ENCODE peak calls at places on chromosomes 16 and 17, in four cellular contexts. M is adrenal gland; P is CD4-positive, alpha-beta T cell; E is left ventricle myocardium inferior. Q is an unnamed sample.

GRCh38 chr16:4087990-4088577 is 28.2 kb downstream of the ADCY9 start:
- DNase-seq in M (no peak), P (no peak), E (no peak), Q (no peak)

GRCh38 chr16:4260360-4260759 is 12.5 kb downstream of the TFAP4 start:
- DNase-seq in M (no peak), P (no peak), E (no peak), Q (peak)

GRCh38 chr16:11350531-11351335 is 5.5 kb downstream of the RMI2 start:
- DNase-seq in M (no peak), P (no peak), E (no peak), Q (no peak)

GRCh38 chr17:11485336-11485735 is 112.9 kb upstream of the DNAH9 start:
- DNase-seq in M (no peak), P (no peak), E (no peak), Q (no peak)

GRCh38 chr17:2064980-2065785 is 10.3 kb downstream of the HIC1 start:
- DNase-seq in M (no peak), P (peak), E (no peak), Q (peak)

GRCh38 chr16:89831810-89832328 is 3.6 kb downstream of the SPIRE2 start:
- DNase-seq in M (no peak), P (no peak), E (no peak), Q (no peak)

GRCh38 chr17:79793924-79794304 is 3.0 kb downstream of the CBX8 start:
- DNase-seq in M (no peak), P (no peak), E (no peak), Q (no peak)

GRCh38 chr16:86528061-86528929 is 18.0 kb downstream of the FOXF1 start:
- DNase-seq in M (no peak), P (no peak), E (peak), Q (no peak)

GRCh38 chr16:54245788-54246453 is 40.7 kb downstream of the IRX3 start:
- DNase-seq in M (no peak), P (no peak), E (no peak), Q (no peak)

GRCh38 chr16:83475108-83475507 is 332.7 kb upstream of the HSBP1 start:
- DNase-seq in M (no peak), P (no peak), E (no peak), Q (no peak)

GRCh38 chr16:88747588-88748301 is 37.3 kb downstream of the PIEZO1 start:
- DNase-seq in M (no peak), P (peak), E (no peak), Q (peak)

GRCh38 chr16:26454102-26454501 is 612.6 kb upstream of the C16orf82 start:
- DNase-seq in M (no peak), P (no peak), E (no peak), Q (no peak)

GRCh38 chr16:89312194-89312593 is 94.7 kb downstream of the ZNF778 start:
- DNase-seq in M (no peak), P (no peak), E (no peak), Q (no peak)

GRCh38 chr16:77364770-77365169 is 70.1 kb downstream of the ADAMTS18 start:
- DNase-seq in M (no peak), P (no peak), E (no peak), Q (no peak)

GRCh38 chr17:46868689-46869187 is 17.4 kb downstream of the WNT9B start:
- DNase-seq in M (no peak), P (no peak), E (no peak), Q (no peak)

GRCh38 chr16:29925173-29925804 is 737 bp downstream of the KCTD13 start:
- DNase-seq in M (no peak), P (no peak), E (no peak), Q (peak)

GRCh38 chr17:58755577-58756245 is at the start of gene PPM1E:
- DNase-seq in M (peak), P (no peak), E (peak), Q (peak)

GRCh38 chr16:1333149-1333812 is at the start of gene BAIAP3:
- DNase-seq in M (no peak), P (no peak), E (peak), Q (no peak)

GRCh38 chr16:12392585-12393089 is 411.1 kb downstream of the CPPED1 start:
- DNase-seq in M (no peak), P (no peak), E (no peak), Q (no peak)
- TF ChIP-seq CTCF in M (peak), P (no peak), E (no peak), Q (no peak)

DNA sequence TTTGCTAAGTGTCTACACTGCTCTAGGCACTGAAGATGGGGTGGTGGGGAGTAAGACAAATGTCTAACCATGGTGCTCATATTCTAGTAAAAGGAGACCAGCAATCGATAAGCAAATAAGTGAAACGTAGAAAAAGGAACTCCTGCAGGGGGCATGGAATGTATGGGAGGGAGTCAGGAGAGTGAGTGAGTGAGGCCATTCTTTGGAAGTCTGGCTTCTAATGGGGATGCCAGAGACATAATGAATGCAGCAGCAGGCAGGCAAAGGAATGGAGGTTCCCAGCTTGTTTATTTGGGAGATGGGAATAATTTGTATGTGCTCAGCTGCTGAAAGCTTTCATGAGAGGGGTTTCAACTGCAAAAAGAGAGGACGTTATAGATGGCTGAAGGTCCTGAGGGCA is 216.4 kb upstream of the DYNLRB2 start:
- DNase-seq in M (no peak), P (no peak), E (no peak), Q (no peak)
- TF ChIP-seq CTCF in M (no peak), P (no peak), E (no peak), Q (no peak)

GRCh38 chr17:7673239-7673638 is 14.1 kb downstream of the TP53 start:
- DNase-seq in M (no peak), P (peak), E (no peak), Q (peak)
- TF ChIP-seq CTCF in M (peak), P (peak), E (peak), Q (peak)

GRCh38 chr17:44084921-44085320 is 14.4 kb downstream of the G6PC3 start:
- DNase-seq in M (no peak), P (no peak), E (no peak), Q (no peak)

GRCh38 chr17:44081681-44082080 is 11.1 kb downstream of the G6PC3 start:
- DNase-seq in M (no peak), P (no peak), E (no peak), Q (no peak)

GRCh38 chr17:44084131-44084538 is 13.6 kb downstream of the G6PC3 start:
- DNase-seq in M (no peak), P (no peak), E (no peak), Q (peak)

GRCh38 chr17:44082206-44082605 is 11.7 kb downstream of the G6PC3 start:
- DNase-seq in M (no peak), P (no peak), E (no peak), Q (no peak)

GRCh38 chr17:44083250-44083849 is 12.8 kb downstream of the G6PC3 start:
- DNase-seq in M (no peak), P (no peak), E (no peak), Q (peak)
- TF ChIP-seq CTCF in M (peak), P (no peak), E (peak), Q (peak)

GRCh38 chr17:82823004-82823403 is 16.8 kb downstream of the ZNF750 start:
- DNase-seq in M (no peak), P (no peak), E (no peak), Q (no peak)
- TF ChIP-seq CTCF in M (no peak), P (no peak), E (peak), Q (peak)

DNA sequence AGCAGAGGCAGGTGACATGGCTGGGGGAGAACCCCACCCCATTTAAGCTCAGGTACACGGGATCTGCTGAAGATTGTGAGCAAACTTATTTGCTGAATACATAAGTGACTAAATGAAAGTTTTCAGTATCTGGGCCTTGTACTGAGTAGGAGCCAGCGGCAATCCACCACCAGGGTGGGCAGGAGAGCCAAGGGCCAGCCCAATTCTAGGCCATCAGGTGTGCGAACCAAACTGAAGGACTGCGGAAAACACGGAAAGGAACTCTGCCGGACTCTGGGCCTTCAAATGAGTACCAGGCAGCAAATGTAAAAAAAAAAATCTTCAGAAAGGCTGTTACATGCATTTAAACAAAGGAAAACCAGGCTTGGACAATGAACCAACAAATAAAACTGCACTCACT is 19.7 kb downstream of the ARHGAP17 start:
- DNase-seq in M (no peak), P (no peak), E (no peak), Q (no peak)
- TF ChIP-seq CTCF in M (no peak), P (no peak), E (no peak), Q (no peak)

DNA sequence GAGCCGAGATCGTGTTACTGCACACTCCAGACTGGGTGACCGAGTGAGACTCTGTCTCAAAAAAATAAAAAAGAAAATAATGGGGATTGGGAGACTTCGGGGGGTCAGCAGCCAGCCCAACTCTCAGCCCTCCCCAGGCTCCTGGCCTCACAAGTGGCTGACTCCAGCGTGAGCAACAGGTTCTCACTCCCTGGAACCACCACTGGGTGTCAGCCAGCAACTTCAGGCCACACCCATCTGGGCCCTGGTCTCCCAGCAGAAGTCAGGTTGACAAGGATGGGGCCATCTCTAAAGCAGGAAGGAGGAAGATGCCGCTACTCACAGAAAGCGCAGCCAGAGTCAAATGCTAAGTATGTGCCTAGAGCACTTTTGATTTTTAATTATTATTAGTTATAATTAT is 139.4 kb downstream of the C16orf78 start:
- DNase-seq in M (no peak), P (no peak), E (no peak), Q (peak)
- TF ChIP-seq CTCF in M (no peak), P (no peak), E (peak), Q (no peak)

Q was measured in MCF 10A.